ENCODE peak calls at places on chromosomes 1 and 21, in six cellular contexts. K is suprapubic skin, W is mesendoderm, S is astrocyte, T is Peyer's patch, X is dorsolateral prefrontal cortex. L is an unnamed sample.
A peak's percentile ranks its signal among the peaks of the same experiment; 100 is the strongest.

GRCh38 chr1:212916395-212917133 is 33.8 kb upstream of the VASH2 start:
- DNase-seq in K (no peak), W (peak; percentile 97), S (peak; percentile 49), T (no peak), X (peak; percentile 73), L (peak; percentile 83)

GRCh38 chr1:5936621-5937372 is 55.4 kb downstream of the NPHP4 start:
- DNase-seq in K (peak; percentile 55), W (no peak), S (no peak), T (no peak), X (no peak), L (no peak)

GRCh38 chr1:37987679-37988078 is 2.1 kb downstream of the SF3A3 start:
- DNase-seq in K (no peak), W (no peak), S (no peak), T (no peak), X (no peak), L (no peak)

GRCh38 chr1:212455406-212456165 is 22.9 kb downstream of the NENF start:
- DNase-seq in K (peak; percentile 94), W (peak; percentile 82), S (peak; percentile 46), T (peak; percentile 83), X (peak; percentile 93), L (peak; percentile 86)

GRCh38 chr21:35616090-35616489 is 444.2 kb downstream of the SETD4 start:
- DNase-seq in K (no peak), W (no peak), S (peak; percentile 39), T (no peak), X (no peak), L (no peak)

GRCh38 chr1:200029624-200030074 is 2.1 kb downstream of the NR5A2 start:
- DNase-seq in K (no peak), W (no peak), S (no peak), T (no peak), X (no peak), L (no peak)

GRCh38 chr1:65260851-65261473 is 48.4 kb upstream of the DNAJC6 start:
- DNase-seq in K (no peak), W (peak; percentile 81), S (peak; percentile 50), T (no peak), X (no peak), L (no peak)

GRCh38 chr1:95117207-95118018 is at the start of gene TLCD4:
- DNase-seq in K (peak; percentile 78), W (peak; percentile 77), S (peak; percentile 14), T (peak; percentile 32), X (peak; percentile 76), L (peak; percentile 78)

GRCh38 chr1:171206956-171207355 is 21.9 kb downstream of the FMO2 start:
- DNase-seq in K (no peak), W (no peak), S (no peak), T (no peak), X (no peak), L (no peak)

GRCh38 chr1:24558902-24559791 is 3.3 kb downstream of the NCMAP start:
- DNase-seq in K (no peak), W (no peak), S (peak; percentile 67), T (no peak), X (peak; percentile 72), L (peak; percentile 84)
- H3K27ac ChIP-seq in K (no peak overlapping the region), W (no peak overlapping the region), S (no peak overlapping the region), T (no peak overlapping the region), X (no peak overlapping the region), L (peak overlapping the region; percentile 13)

GRCh38 chr1:213989740-213990472 is 2.1 kb downstream of the PROX1 start:
- DNase-seq in K (no peak), W (peak; percentile 56), S (no peak), T (no peak), X (no peak), L (no peak)
- H3K27ac ChIP-seq in K (no peak overlapping the region), W (no peak overlapping the region), S (no peak overlapping the region), T (peak overlapping the region; percentile 15), X (peak overlapping the region; percentile 81), L (no peak overlapping the region)

DNA sequence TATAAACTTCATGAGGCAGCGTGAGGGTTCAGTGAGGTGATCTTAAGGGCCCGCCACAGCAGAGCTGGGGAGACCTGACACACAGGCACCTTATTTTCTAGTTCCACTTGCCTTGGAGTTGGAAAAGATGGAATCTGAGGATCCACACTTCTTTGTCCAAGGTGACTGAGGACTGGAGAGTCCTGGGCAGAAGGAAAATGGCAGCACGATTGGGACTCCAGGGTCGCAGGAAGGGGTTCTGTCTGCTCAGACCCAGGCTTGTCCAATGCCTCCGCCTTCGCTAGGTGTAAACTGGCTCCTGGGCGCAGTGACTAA is 1.3 kb downstream of the GALE start:
- DNase-seq in K (no peak), W (no peak), S (no peak), T (no peak), X (no peak), L (no peak)
- H3K27ac ChIP-seq in K (peak overlapping the region; percentile 93), W (no peak overlapping the region), S (peak overlapping the region; percentile 79), T (peak overlapping the region; percentile 97), X (peak overlapping the region; percentile 42), L (peak overlapping the region; percentile 99)

GRCh38 chr21:37636152-37636860 is 269.7 kb downstream of the DYRK1A start:
- DNase-seq in K (no peak), W (no peak), S (peak; percentile 66), T (no peak), X (no peak), L (no peak)
- H3K27ac ChIP-seq in K (no peak overlapping the region), W (no peak overlapping the region), S (peak overlapping the region; percentile 79), T (no peak overlapping the region), X (no peak overlapping the region), L (no peak overlapping the region)

L was measured in lower lobe of right lung.